ENCODE peak calls at places on chromosomes 16 and 17, in nine cellular contexts. K is right lobe of liver; C is iris pigment epithelial cell; F is GM04504; G is NCI-H1930; M is EL; V is mammary epithelial cell; Y is T-helper 1 cell; I is stimulated activated CD8-positive, alpha-beta memory T cell treated with anti-CD3 and anti-CD28 coated beads, Interleukin-2, amount 100 ng/mL, for 1 hour. X is an unnamed sample.

GRCh38 chr17:79597996-79598557 is 12.8 kb downstream of the RBFOX3 start:
- DNase-seq in V (no peak), I (no peak), Y (no peak), F (no peak), C (no peak), M (no peak), K (no peak), G (no peak), X (no peak)

GRCh38 chr16:54066451-54067056 is 220.0 kb downstream of the IRX3 start:
- DNase-seq in M (peak; percentile 38), K (no peak), V (peak; percentile 36), Y (no peak), I (no peak), C (no peak), F (no peak), G (no peak), X (peak; percentile 49)

GRCh38 chr17:48121921-48122650 is 14.5 kb downstream of the SNX11 start:
- DNase-seq in K (no peak), I (no peak), Y (no peak), M (no peak), C (no peak), F (no peak), G (no peak), V (no peak), X (no peak)

GRCh38 chr16:44655-45054 is 8.8 kb downstream of the POLR3K start:
- DNase-seq in K (no peak), F (no peak), Y (no peak), V (no peak), M (no peak), I (no peak), G (no peak), C (no peak), X (no peak)

GRCh38 chr17:73891001-73891400 is 246.8 kb upstream of the SDK2 start:
- DNase-seq in V (no peak), G (no peak), M (no peak), K (no peak), C (no peak), I (no peak), Y (no peak), F (no peak), X (no peak)

GRCh38 chr17:58969156-58969555 is 137.5 kb downstream of the TRIM37 start:
- DNase-seq in M (no peak), I (no peak), F (no peak), G (no peak), C (no peak), K (no peak), V (no peak), Y (no peak), X (no peak)

GRCh38 chr17:43967251-43967875 is 13.6 kb upstream of the PYY start:
- DNase-seq in C (no peak), K (no peak), F (no peak), G (no peak), V (no peak), I (no peak), M (no peak), Y (no peak), X (no peak)

GRCh38 chr17:31527606-31528005 is 136.1 kb downstream of the RAB11FIP4 start:
- DNase-seq in F (no peak), Y (no peak), V (no peak), G (no peak), M (no peak), C (peak; percentile 59), K (no peak), I (no peak), X (no peak)

GRCh38 chr17:83065660-83066542 is 13.5 kb upstream of the METRNL start:
- DNase-seq in F (no peak), V (no peak), K (peak; percentile 45), G (no peak), Y (no peak), C (no peak), I (no peak), M (no peak), X (no peak)

GRCh38 chr17:47310186-47310733 is 13.5 kb upstream of the EFCAB13 start:
- DNase-seq in K (no peak), F (no peak), M (no peak), V (no peak), G (no peak), Y (no peak), I (no peak), C (no peak), X (no peak)

GRCh38 chr17:36148559-36149295 is 27.7 kb downstream of the TBC1D3B start:
- DNase-seq in C (peak; percentile 47), K (peak; percentile 77), G (peak; percentile 28), Y (peak; percentile 54), M (peak; percentile 51), V (peak; percentile 24), F (peak; percentile 27), I (peak; percentile 33), X (peak; percentile 62)

GRCh38 chr16:3609895-3610697 is 1.3 kb downstream of the SLX4 start:
- DNase-seq in V (no peak), M (peak; percentile 16), Y (no peak), F (no peak), K (no peak), C (peak; percentile 4), I (no peak), G (no peak), X (no peak)

GRCh38 chr16:13110124-13110796 is 208.9 kb downstream of the SHISA9 start:
- DNase-seq in Y (no peak), F (peak; percentile 24), I (no peak), K (no peak), V (peak; percentile 98), C (peak; percentile 38), G (no peak), M (no peak), X (peak; percentile 97)

GRCh38 chr16:55661842-55662479 is 6.2 kb downstream of the SLC6A2 start:
- DNase-seq in M (peak; percentile 80), G (no peak), Y (no peak), V (peak; percentile 59), I (no peak), K (no peak), F (no peak), C (no peak), X (no peak)

GRCh38 chr17:45096141-45096540 is 35.0 kb downstream of the NMT1 start:
- DNase-seq in C (peak; percentile 35), V (peak; percentile 20), F (no peak), Y (no peak), M (peak; percentile 52), G (no peak), K (no peak), I (no peak), X (peak; percentile 60)

GRCh38 chr17:45052052-45052772 is 780 bp upstream of the DCAKD start:
- DNase-seq in K (no peak), I (no peak), F (no peak), C (peak; percentile 59), Y (peak; percentile 87), V (peak; percentile 61), G (peak; percentile 14), M (peak; percentile 26), X (peak; percentile 31)

GRCh38 chr17:9332164-9332527 is 243.5 kb downstream of the STX8 start:
- DNase-seq in I (no peak), Y (no peak), F (no peak), K (no peak), C (peak; percentile 20), M (no peak), V (no peak), G (no peak), X (no peak)

GRCh38 chr17:57744195-57745170 is 616 bp downstream of the CCDC182 start:
- DNase-seq in F (no peak), V (no peak), K (no peak), M (no peak), Y (no peak), G (no peak), I (no peak), C (no peak), X (no peak)

GRCh38 chr16:46886764-46887523 is 2.8 kb downstream of the GPT2 start:
- DNase-seq in F (no peak), M (no peak), G (no peak), I (no peak), Y (no peak), C (no peak), V (no peak), K (no peak), X (no peak)

GRCh38 chr17:9436629-9437028 is 139.0 kb downstream of the STX8 start:
- DNase-seq in M (no peak), I (no peak), Y (no peak), V (no peak), F (peak; percentile 44), C (no peak), K (no peak), G (no peak), X (peak; percentile 42)

GRCh38 chr16:64253114-64253513 is 868.7 kb downstream of the CDH11 start:
- DNase-seq in F (no peak), I (no peak), K (no peak), V (no peak), Y (no peak), G (no peak), M (no peak), C (no peak), X (no peak)

GRCh38 chr17:77836557-77837041 is 121.9 kb upstream of the TNRC6C start:
- DNase-seq in M (peak; percentile 52), K (no peak), I (no peak), G (no peak), C (peak; percentile 67), V (peak; percentile 96), Y (peak; percentile 23), F (no peak), X (no peak)

GRCh38 chr17:58120195-58120822 is 27.9 kb upstream of the OR4D1 start:
- DNase-seq in G (no peak), Y (peak; percentile 44), K (no peak), C (peak; percentile 61), M (peak; percentile 43), I (no peak), F (peak; percentile 25), V (peak; percentile 49), X (peak; percentile 64)

GRCh38 chr16:50298075-50298460 is 31.7 kb downstream of the ADCY7 start:
- DNase-seq in C (no peak), F (no peak), V (no peak), I (no peak), Y (no peak), K (peak; percentile 43), G (no peak), M (no peak), X (no peak)

GRCh38 chr17:79695293-79696158 is 35.2 kb upstream of the ENPP7 start:
- DNase-seq in K (no peak), C (peak; percentile 18), M (peak; percentile 15), G (no peak), I (no peak), V (no peak), Y (no peak), F (no peak), X (no peak)

GRCh38 chr17:59725691-59726090 is 18.2 kb downstream of the VMP1 start:
- DNase-seq in Y (no peak), M (no peak), K (no peak), F (peak; percentile 10), C (peak; percentile 45), V (no peak), G (no peak), I (no peak), X (no peak)

GRCh38 chr17:34139996-34140395 is 115.1 kb upstream of the CCL2 start:
- DNase-seq in C (no peak), I (no peak), Y (no peak), K (no peak), G (no peak), M (no peak), V (no peak), F (no peak), X (no peak)

GRCh38 chr16:89103156-89103555 is 9.5 kb downstream of the ACSF3 start:
- DNase-seq in Y (no peak), V (no peak), G (no peak), C (no peak), I (no peak), M (no peak), K (peak; percentile 40), F (no peak), X (no peak)

GRCh38 chr16:88351521-88352101 is 31.1 kb upstream of the ZNF469 start:
- DNase-seq in C (no peak), G (no peak), I (no peak), M (no peak), K (peak; percentile 42), F (no peak), V (no peak), Y (no peak), X (no peak)

GRCh38 chr17:49859991-49860953 is 12.4 kb upstream of the TAC4 start:
- DNase-seq in F (no peak), G (no peak), M (no peak), V (no peak), C (no peak), K (no peak), I (no peak), Y (no peak), X (peak; percentile 75)

GRCh38 chr16:4263504-4264436 is 9.1 kb downstream of the TFAP4 start:
- DNase-seq in I (no peak), V (no peak), G (no peak), M (peak; percentile 78), K (peak; percentile 59), C (peak; percentile 70), F (peak; percentile 93), Y (no peak), X (no peak)